ENCODE peak calls at places on chromosome 6, in seven cellular contexts. One of them, this sample, is unnamed.

GRCh38 chr6:132548746-132549463 is 3.6 kb upstream of the TAAR8 start:
- DNase-seq in EL: no peak
- DNase-seq in activated CD4-positive, alpha-beta T cell treated with anti-CD3 and anti-CD28 coated beads for 1 hour: no peak
- DNase-seq in RWPE1: no peak
- DNase-seq in head of caudate nucleus: no peak
- DNase-seq in kidney tubule cell: no peak
- DNase-seq in AG10803: no peak
- DNase-seq in this sample: no peak

GRCh38 chr6:85416049-85416448 is 33.8 kb upstream of the NT5E start:
- DNase-seq in AG10803: peak
- DNase-seq in RWPE1: no peak
- DNase-seq in kidney tubule cell: no peak
- DNase-seq in head of caudate nucleus: no peak
- DNase-seq in EL: peak
- DNase-seq in activated CD4-positive, alpha-beta T cell treated with anti-CD3 and anti-CD28 coated beads for 1 hour: no peak
- DNase-seq in this sample: no peak

GRCh38 chr6:122692807-122693580 is 82.8 kb downstream of the PKIB start:
- DNase-seq in kidney tubule cell: no peak
- DNase-seq in activated CD4-positive, alpha-beta T cell treated with anti-CD3 and anti-CD28 coated beads for 1 hour: no peak
- DNase-seq in EL: no peak
- DNase-seq in RWPE1: no peak
- DNase-seq in AG10803: no peak
- DNase-seq in head of caudate nucleus: no peak
- DNase-seq in this sample: no peak

GRCh38 chr6:46914279-46914810 is 7.4 kb downstream of the ADGRF5 start:
- DNase-seq in head of caudate nucleus: no peak
- DNase-seq in AG10803: no peak
- DNase-seq in EL: no peak
- DNase-seq in RWPE1: no peak
- DNase-seq in kidney tubule cell: no peak
- DNase-seq in activated CD4-positive, alpha-beta T cell treated with anti-CD3 and anti-CD28 coated beads for 1 hour: no peak
- DNase-seq in this sample: no peak

GRCh38 chr6:44531447-44532015 is 144.0 kb downstream of the CDC5L start:
- DNase-seq in RWPE1: no peak
- DNase-seq in kidney tubule cell: no peak
- DNase-seq in head of caudate nucleus: peak
- DNase-seq in activated CD4-positive, alpha-beta T cell treated with anti-CD3 and anti-CD28 coated beads for 1 hour: no peak
- DNase-seq in EL: no peak
- DNase-seq in AG10803: no peak
- DNase-seq in this sample: no peak

GRCh38 chr6:122620902-122621301 is 10.7 kb downstream of the PKIB start:
- DNase-seq in AG10803: no peak
- DNase-seq in kidney tubule cell: peak
- DNase-seq in head of caudate nucleus: no peak
- DNase-seq in activated CD4-positive, alpha-beta T cell treated with anti-CD3 and anti-CD28 coated beads for 1 hour: no peak
- DNase-seq in EL: peak
- DNase-seq in RWPE1: peak
- DNase-seq in this sample: no peak

GRCh38 chr6:18488526-18489270 is 101.5 kb downstream of the RNF144B start:
- DNase-seq in AG10803: no peak
- DNase-seq in kidney tubule cell: peak
- DNase-seq in EL: peak
- DNase-seq in head of caudate nucleus: no peak
- DNase-seq in RWPE1: peak
- DNase-seq in activated CD4-positive, alpha-beta T cell treated with anti-CD3 and anti-CD28 coated beads for 1 hour: no peak
- DNase-seq in this sample: no peak

GRCh38 chr6:40511884-40512283 is 75.3 kb downstream of the LRFN2 start:
- DNase-seq in RWPE1: no peak
- DNase-seq in AG10803: no peak
- DNase-seq in EL: no peak
- DNase-seq in head of caudate nucleus: no peak
- DNase-seq in activated CD4-positive, alpha-beta T cell treated with anti-CD3 and anti-CD28 coated beads for 1 hour: no peak
- DNase-seq in kidney tubule cell: no peak
- DNase-seq in this sample: no peak

GRCh38 chr6:129108337-129108736 is 225.4 kb downstream of the LAMA2 start:
- DNase-seq in RWPE1: no peak
- DNase-seq in kidney tubule cell: no peak
- DNase-seq in EL: no peak
- DNase-seq in activated CD4-positive, alpha-beta T cell treated with anti-CD3 and anti-CD28 coated beads for 1 hour: no peak
- DNase-seq in head of caudate nucleus: no peak
- DNase-seq in AG10803: no peak
- DNase-seq in this sample: no peak

GRCh38 chr6:148523051-148523450 is 180.4 kb downstream of the SASH1 start:
- DNase-seq in EL: peak
- DNase-seq in head of caudate nucleus: no peak
- DNase-seq in RWPE1: no peak
- DNase-seq in AG10803: peak
- DNase-seq in kidney tubule cell: peak
- DNase-seq in activated CD4-positive, alpha-beta T cell treated with anti-CD3 and anti-CD28 coated beads for 1 hour: no peak
- DNase-seq in this sample: peak

GRCh38 chr6:56759521-56759920 is 116.8 kb upstream of the DST start:
- DNase-seq in activated CD4-positive, alpha-beta T cell treated with anti-CD3 and anti-CD28 coated beads for 1 hour: no peak
- DNase-seq in AG10803: no peak
- DNase-seq in EL: no peak
- DNase-seq in head of caudate nucleus: peak
- DNase-seq in RWPE1: no peak
- DNase-seq in kidney tubule cell: no peak
- DNase-seq in this sample: no peak

GRCh38 chr6:137829641-137830083 is 37.4 kb upstream of the TNFAIP3 start:
- DNase-seq in EL: no peak
- DNase-seq in kidney tubule cell: no peak
- DNase-seq in RWPE1: peak
- DNase-seq in head of caudate nucleus: no peak
- DNase-seq in activated CD4-positive, alpha-beta T cell treated with anti-CD3 and anti-CD28 coated beads for 1 hour: no peak
- DNase-seq in AG10803: no peak
- DNase-seq in this sample: no peak

GRCh38 chr6:90466191-90466940 is 120.5 kb downstream of the MAP3K7 start:
- DNase-seq in head of caudate nucleus: peak
- DNase-seq in AG10803: no peak
- DNase-seq in RWPE1: no peak
- DNase-seq in kidney tubule cell: peak
- DNase-seq in activated CD4-positive, alpha-beta T cell treated with anti-CD3 and anti-CD28 coated beads for 1 hour: no peak
- DNase-seq in EL: peak
- DNase-seq in this sample: no peak

GRCh38 chr6:54085526-54085925 is 25.7 kb upstream of the MLIP start:
- DNase-seq in AG10803: peak
- DNase-seq in EL: peak
- DNase-seq in RWPE1: no peak
- DNase-seq in head of caudate nucleus: peak
- DNase-seq in kidney tubule cell: peak
- DNase-seq in activated CD4-positive, alpha-beta T cell treated with anti-CD3 and anti-CD28 coated beads for 1 hour: no peak
- DNase-seq in this sample: peak

GRCh38 chr6:904994-905393 is 212.1 kb upstream of the EXOC2 start:
- DNase-seq in EL: no peak
- DNase-seq in head of caudate nucleus: no peak
- DNase-seq in kidney tubule cell: no peak
- DNase-seq in activated CD4-positive, alpha-beta T cell treated with anti-CD3 and anti-CD28 coated beads for 1 hour: no peak
- DNase-seq in RWPE1: no peak
- DNase-seq in AG10803: no peak
- DNase-seq in this sample: no peak